ENCODE peak calls at places on chromosomes 12 and 14, in eight cellular contexts. U, O, Y, T, N, D, G and R are unnamed samples.
A peak's percentile ranks its signal among the peaks of the same experiment; 100 is the strongest.

GRCh38 chr12:132275110-132275531 is 54.3 kb downstream of the GALNT9 start:
- DNase-seq in U (peak; percentile 59), N (peak; percentile 92), T (peak; percentile 56), D (no peak), G (no peak), Y (no peak), O (peak; percentile 34), R (no peak)

GRCh38 chr12:67426067-67426466 is 156.9 kb downstream of the CAND1 start:
- DNase-seq in G (peak; percentile 80), T (no peak), N (no peak), D (no peak), Y (no peak), O (peak; percentile 92), U (peak; percentile 80), R (peak; percentile 85)

GRCh38 chr12:63930971-63931370 is 86.5 kb downstream of the SRGAP1 start:
- DNase-seq in O (peak; percentile 81), N (no peak), D (no peak), Y (no peak), U (no peak), T (no peak), G (no peak), R (no peak)

GRCh38 chr12:11901687-11902524 is 168.8 kb upstream of the BCL2L14 start:
- DNase-seq in D (peak; percentile 41), Y (no peak), T (no peak), O (no peak), U (no peak), G (no peak), N (no peak), R (no peak)

GRCh38 chr12:55935742-55936151 is 4.8 kb downstream of the DGKA start:
- DNase-seq in D (no peak), Y (no peak), G (no peak), N (no peak), O (no peak), U (no peak), T (no peak), R (no peak)

GRCh38 chr14:29721586-29721985 is 206.1 kb downstream of the PRKD1 start:
- DNase-seq in U (no peak), T (no peak), N (no peak), G (no peak), Y (no peak), D (no peak), O (peak; percentile 55), R (no peak)

GRCh38 chr12:47107446-47107845 is 27.7 kb upstream of the AMIGO2 start:
- DNase-seq in T (no peak), O (no peak), N (no peak), D (no peak), U (no peak), G (no peak), Y (no peak), R (no peak)

GRCh38 chr12:116381744-116382455 is 104.4 kb upstream of the MED13L start:
- DNase-seq in U (no peak), T (no peak), O (peak; percentile 95), Y (no peak), G (peak; percentile 86), D (no peak), N (peak; percentile 95), R (peak; percentile 96)

GRCh38 chr12:92624236-92624635 is 78.6 kb upstream of the PLEKHG7 start:
- DNase-seq in N (peak; percentile 79), D (no peak), T (no peak), U (no peak), G (peak; percentile 62), O (peak; percentile 24), Y (no peak), R (no peak)

GRCh38 chr12:92623386-92623785 is 79.4 kb upstream of the PLEKHG7 start:
- DNase-seq in O (no peak), N (no peak), U (no peak), D (no peak), Y (no peak), G (no peak), T (no peak), R (no peak)

GRCh38 chr12:92628476-92628875 is 74.3 kb upstream of the PLEKHG7 start:
- DNase-seq in T (no peak), Y (no peak), D (no peak), O (no peak), U (no peak), N (no peak), G (peak; percentile 69), R (no peak)

GRCh38 chr12:92627511-92627910 is 75.3 kb upstream of the PLEKHG7 start:
- DNase-seq in O (no peak), T (no peak), N (no peak), D (no peak), Y (no peak), G (no peak), U (no peak), R (no peak)

GRCh38 chr12:92625639-92626310 is 77.0 kb upstream of the PLEKHG7 start:
- DNase-seq in D (no peak), N (no peak), U (no peak), Y (no peak), G (no peak), O (no peak), T (no peak), R (no peak)
- H3K4me3 ChIP-seq in D (no peak overlapping the region), N (no peak overlapping the region), U (no peak overlapping the region), Y (no peak overlapping the region), G (no peak overlapping the region), O (no peak overlapping the region), T (no peak overlapping the region), R (no peak overlapping the region)

DNA sequence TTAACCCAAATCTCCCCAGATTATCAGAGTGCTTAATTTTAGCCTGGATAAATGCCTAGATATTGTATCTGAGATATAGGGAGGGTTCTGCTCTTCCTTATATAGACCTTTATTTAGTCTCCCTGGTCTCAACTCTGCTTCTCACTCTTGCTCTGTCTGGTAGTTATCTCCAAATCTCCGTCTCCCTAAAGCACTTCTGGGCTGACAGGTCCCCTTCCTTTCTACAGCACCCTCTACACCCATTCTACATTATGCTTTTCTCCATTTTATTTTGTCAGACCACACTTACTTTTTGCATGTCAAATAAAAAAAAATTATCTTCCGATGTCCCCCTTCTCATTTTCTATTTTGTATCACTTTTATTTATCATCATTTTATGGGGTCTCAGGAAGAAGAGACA is 2.0 kb upstream of the ERC1 start:
- DNase-seq in U (no peak), Y (no peak), O (no peak), G (no peak), D (no peak), T (no peak), N (no peak), R (no peak)
- H3K4me3 ChIP-seq in U (no peak overlapping the region), Y (peak overlapping the region; percentile 11), O (no peak overlapping the region), G (no peak overlapping the region), D (no peak overlapping the region), T (no peak overlapping the region), N (peak overlapping the region; percentile 69), R (peak overlapping the region; percentile 81)

DNA sequence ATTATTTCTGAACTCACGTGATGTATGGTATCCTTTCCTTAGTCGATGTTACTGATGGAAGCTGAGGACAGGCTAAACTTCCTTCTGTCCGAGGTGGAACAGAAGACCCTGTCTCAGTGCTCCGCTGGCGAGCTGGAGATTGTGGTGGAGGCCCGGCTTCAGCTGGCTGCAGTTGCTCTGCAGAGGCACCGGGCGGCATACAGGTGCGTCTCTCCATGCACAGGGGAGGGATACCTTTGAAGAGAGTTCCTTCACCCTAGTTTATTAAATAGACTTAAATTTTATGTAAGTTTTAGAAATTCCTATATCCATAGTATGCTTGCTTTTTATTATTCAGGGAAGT is 186.7 kb upstream of the NEDD1 start:
- DNase-seq in O (no peak), U (no peak), N (peak; percentile 57), T (no peak), G (no peak), D (peak; percentile 30), Y (no peak), R (no peak)
- H3K4me3 ChIP-seq in O (peak overlapping the region; percentile 50), U (no peak overlapping the region), N (peak overlapping the region; percentile 73), T (no peak overlapping the region), G (no peak overlapping the region), D (peak overlapping the region; percentile 71), Y (peak overlapping the region; percentile 57), R (peak overlapping the region; percentile 14)

GRCh38 chr14:33796356-33796755 is 154.5 kb downstream of the EGLN3 start:
- DNase-seq in G (no peak), D (no peak), Y (no peak), N (peak; percentile 13), O (peak; percentile 76), T (no peak), U (no peak), R (no peak)

GRCh38 chr14:33794791-33795300 is 156.0 kb downstream of the EGLN3 start:
- DNase-seq in D (no peak), N (no peak), O (peak; percentile 37), G (no peak), T (no peak), Y (no peak), U (no peak), R (no peak)

GRCh38 chr14:33800735-33801163 is 150.1 kb downstream of the EGLN3 start:
- DNase-seq in N (no peak), O (no peak), D (no peak), G (no peak), U (no peak), Y (no peak), T (no peak), R (no peak)

GRCh38 chr14:33802737-33803136 is 148.1 kb downstream of the EGLN3 start:
- DNase-seq in D (no peak), U (no peak), O (no peak), N (no peak), T (no peak), G (no peak), Y (no peak), R (no peak)

GRCh38 chr14:33799705-33800269 is 151.1 kb downstream of the EGLN3 start:
- DNase-seq in D (no peak), N (no peak), G (no peak), T (no peak), U (peak; percentile 7), Y (no peak), O (no peak), R (no peak)
- H3K4me3 ChIP-seq in D (no peak overlapping the region), N (no peak overlapping the region), G (no peak overlapping the region), T (no peak overlapping the region), U (no peak overlapping the region), Y (no peak overlapping the region), O (no peak overlapping the region), R (peak overlapping the region; percentile 11)

GRCh38 chr14:73027546-73027945 is 640 bp upstream of the ZFYVE1 start:
- DNase-seq in N (no peak), T (no peak), D (no peak), U (no peak), Y (no peak), O (no peak), G (no peak), R (no peak)

GRCh38 chr14:73027984-73028383 is 1.1 kb upstream of the ZFYVE1 start:
- DNase-seq in G (no peak), T (no peak), Y (no peak), U (no peak), O (no peak), D (no peak), N (no peak), R (no peak)

GRCh38 chr14:73025544-73025943 is 1.4 kb downstream of the ZFYVE1 start:
- DNase-seq in D (no peak), T (no peak), Y (no peak), U (no peak), G (no peak), O (peak; percentile 55), N (peak; percentile 33), R (peak; percentile 1)

GRCh38 chr14:73026243-73026844 is 562 bp downstream of the ZFYVE1 start:
- DNase-seq in U (no peak), Y (no peak), O (no peak), G (no peak), D (no peak), T (no peak), N (no peak), R (no peak)

GRCh38 chr14:73026845-73027542 is at the start of gene ZFYVE1:
- DNase-seq in D (peak; percentile 98), N (peak; percentile 100), T (peak; percentile 85), U (peak; percentile 99), O (peak; percentile 98), G (peak; percentile 98), Y (peak; percentile 92), R (peak; percentile 96)
- H3K4me3 ChIP-seq in D (peak within 1 kb of the TSS; percentile 68), N (peak within 1 kb of the TSS; percentile 81), T (peak within 1 kb of the TSS; percentile 68), U (peak within 1 kb of the TSS; percentile 87), O (peak within 1 kb of the TSS; percentile 88), G (peak within 1 kb of the TSS; percentile 71), Y (peak within 1 kb of the TSS; percentile 62), R (peak within 1 kb of the TSS; percentile 79)